ENCODE peak calls at places on chromosomes 3 and 15, in six cellular contexts. L is uterus; H is CD8-positive, alpha-beta memory T cell; F is fibroblast of lung; I is neural progenitor cell; O is neuronal stem cell. R is an unnamed sample.

GRCh38 chr3:113214917-113215595 is 3.7 kb downstream of the BOC start:
- DNase-seq in L (no peak), H (no peak), F (peak), I (no peak), O (no peak), R (no peak)

GRCh38 chr3:111210003-111210699 is 138.5 kb downstream of the NECTIN3 start:
- DNase-seq in L (no peak), H (no peak), F (peak), I (no peak), O (no peak), R (no peak)

GRCh38 chr3:60636846-60637245 is 614.4 kb downstream of the FHIT start:
- DNase-seq in L (no peak), H (no peak), F (peak), I (peak), O (peak), R (no peak)

GRCh38 chr15:31457631-31458526 is 131.2 kb downstream of the KLF13 start:
- DNase-seq in L (peak), H (no peak), F (peak), I (peak), O (no peak), R (peak)

GRCh38 chr15:66834863-66835557 is 133.0 kb downstream of the SMAD6 start:
- DNase-seq in L (no peak), H (no peak), F (peak), I (peak), O (peak), R (no peak)

GRCh38 chr3:159782724-159783421 is 205.8 kb upstream of the IL12A start:
- DNase-seq in L (no peak), H (no peak), F (no peak), I (no peak), O (no peak), R (no peak)

GRCh38 chr3:197730200-197730599 is 6.5 kb downstream of the RUBCN start:
- DNase-seq in L (no peak), H (no peak), F (peak), I (no peak), O (no peak), R (no peak)

GRCh38 chr15:86595741-86596140 is 516.1 kb downstream of the AGBL1 start:
- DNase-seq in L (no peak), H (no peak), F (peak), I (no peak), O (no peak), R (no peak)

GRCh38 chr3:114451561-114452018 is 157.8 kb downstream of the TIGIT start:
- DNase-seq in L (peak), H (no peak), F (peak), I (no peak), O (no peak), R (no peak)

GRCh38 chr3:183369626-183370025 is 58.8 kb downstream of the MCF2L2 start:
- DNase-seq in L (no peak), H (no peak), F (no peak), I (no peak), O (no peak), R (no peak)

GRCh38 chr3:77038468-77038927 is 1.4 kb upstream of the ROBO2 start:
- DNase-seq in L (peak), H (no peak), F (peak), I (peak), O (peak), R (peak)

GRCh38 chr3:49378249-49378899 is 20.2 kb upstream of the GPX1 start:
- DNase-seq in L (peak), H (no peak), F (peak), I (no peak), O (no peak), R (peak)

GRCh38 chr3:113151475-113152031 is 59.8 kb upstream of the BOC start:
- DNase-seq in L (peak), H (no peak), F (peak), I (no peak), O (no peak), R (no peak)

GRCh38 chr15:86608461-86608860 is 528.8 kb downstream of the AGBL1 start:
- DNase-seq in L (no peak), H (no peak), F (peak), I (peak), O (no peak), R (no peak)

GRCh38 chr15:35293353-35294130 is 208.4 kb upstream of the NANOGP8 start:
- DNase-seq in L (no peak), H (no peak), F (peak), I (no peak), O (no peak), R (no peak)

GRCh38 chr15:81227716-81228115 is 31.0 kb downstream of the IL16 start:
- DNase-seq in L (no peak), H (no peak), F (no peak), I (no peak), O (no peak), R (no peak)

GRCh38 chr3:18208856-18209255 is 216.3 kb downstream of the SATB1 start:
- DNase-seq in L (no peak), H (no peak), F (no peak), I (no peak), O (no peak), R (no peak)

GRCh38 chr15:32898991-32899613 is 181.3 kb downstream of the GREM1 start:
- DNase-seq in L (no peak), H (no peak), F (no peak), I (peak), O (peak), R (no peak)

GRCh38 chr15:65414841-65415621 is 7.7 kb downstream of the IGDCC4 start:
- DNase-seq in L (no peak), H (no peak), F (peak), I (peak), O (peak), R (no peak)

GRCh38 chr3:65408531-65409181 is 630.1 kb downstream of the MAGI1 start:
- DNase-seq in L (no peak), H (no peak), F (no peak), I (no peak), O (no peak), R (no peak)

GRCh38 chr15:98668566-98669308 is 20.4 kb downstream of the IGF1R start:
- DNase-seq in L (no peak), H (no peak), F (peak), I (no peak), O (no peak), R (no peak)

GRCh38 chr3:45499529-45499928 is 95.0 kb upstream of the LIMD1 start:
- DNase-seq in L (no peak), H (no peak), F (peak), I (no peak), O (no peak), R (no peak)

GRCh38 chr3:94401466-94401865 is 338.6 kb downstream of the NSUN3 start:
- DNase-seq in L (no peak), H (no peak), F (no peak), I (no peak), O (no peak), R (no peak)

GRCh38 chr3:31185004-31185357 is 290.5 kb upstream of the GADL1 start:
- DNase-seq in L (no peak), H (no peak), F (peak), I (no peak), O (no peak), R (no peak)

GRCh38 chr15:50353251-50353998 is 1.6 kb downstream of the GABPB1 start:
- DNase-seq in L (no peak), H (peak), F (peak), I (no peak), O (no peak), R (no peak)

GRCh38 chr3:32438596-32439344 is 47.1 kb downstream of the CMTM7 start:
- DNase-seq in L (no peak), H (no peak), F (peak), I (no peak), O (no peak), R (peak)

GRCh38 chr15:101156509-101157159 is 95.2 kb downstream of the CHSY1 start:
- DNase-seq in L (no peak), H (no peak), F (peak), I (no peak), O (no peak), R (no peak)

GRCh38 chr15:75452364-75452967 is 976 bp upstream of the SIN3A start:
- DNase-seq in L (peak), H (peak), F (peak), I (peak), O (peak), R (peak)

GRCh38 chr3:168533600-168533999 is 437.9 kb upstream of the GOLIM4 start:
- DNase-seq in L (no peak), H (no peak), F (no peak), I (no peak), O (no peak), R (no peak)
- H3K4me3 ChIP-seq in L (no peak), H (no peak), F (no peak), I (no peak), O (no peak), R (no peak)

DNA sequence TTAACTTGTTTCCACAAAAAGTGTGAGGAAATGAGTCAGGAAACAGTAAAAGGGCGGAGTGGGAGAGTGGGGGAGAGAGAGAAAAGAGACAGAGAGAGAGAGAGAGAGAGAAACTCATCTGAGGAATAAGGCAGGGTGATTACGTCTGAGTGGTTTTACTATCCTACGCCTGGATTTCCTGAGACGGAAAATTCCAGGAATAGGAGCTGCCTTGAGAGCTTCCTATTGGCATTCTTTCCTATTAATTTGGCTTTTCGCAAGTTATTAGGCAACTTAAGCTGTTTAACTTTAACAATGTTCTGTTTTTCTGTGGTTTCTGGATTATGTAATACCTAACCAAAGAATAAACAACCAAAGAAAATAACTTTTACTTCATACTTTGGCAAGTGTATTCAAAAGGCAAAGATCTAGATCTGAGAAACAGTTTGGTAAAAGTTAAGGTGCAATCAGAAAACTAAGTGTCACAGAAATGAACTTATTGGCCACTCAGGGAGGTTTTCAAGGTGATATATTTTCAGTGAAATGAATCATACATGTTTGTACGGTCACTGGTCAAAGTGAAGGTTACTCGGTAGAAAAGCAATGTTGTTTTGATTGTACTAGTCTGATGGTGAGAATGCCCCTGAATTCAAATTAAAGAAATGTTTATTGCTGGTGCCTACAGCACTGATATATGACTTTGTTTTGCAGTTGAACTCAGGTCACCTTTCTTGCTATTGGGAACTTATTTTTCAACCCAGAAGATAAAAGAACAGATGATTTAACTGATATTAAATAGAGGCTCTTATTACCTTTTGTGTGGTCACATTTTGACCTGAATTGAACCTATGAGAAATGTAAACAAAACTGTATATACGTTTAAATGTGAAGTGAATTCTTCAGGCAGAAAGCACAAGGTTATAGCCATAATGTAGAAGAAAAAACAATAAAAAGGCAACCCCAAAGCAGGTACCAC is 39.9 kb upstream of the TNFSF10 start:
- DNase-seq in L (peak), H (peak), F (peak), I (no peak), O (no peak), R (no peak)
- H3K27ac ChIP-seq in L (peak), H (no peak), F (peak), I (no peak), O (no peak), R (peak)

DNA sequence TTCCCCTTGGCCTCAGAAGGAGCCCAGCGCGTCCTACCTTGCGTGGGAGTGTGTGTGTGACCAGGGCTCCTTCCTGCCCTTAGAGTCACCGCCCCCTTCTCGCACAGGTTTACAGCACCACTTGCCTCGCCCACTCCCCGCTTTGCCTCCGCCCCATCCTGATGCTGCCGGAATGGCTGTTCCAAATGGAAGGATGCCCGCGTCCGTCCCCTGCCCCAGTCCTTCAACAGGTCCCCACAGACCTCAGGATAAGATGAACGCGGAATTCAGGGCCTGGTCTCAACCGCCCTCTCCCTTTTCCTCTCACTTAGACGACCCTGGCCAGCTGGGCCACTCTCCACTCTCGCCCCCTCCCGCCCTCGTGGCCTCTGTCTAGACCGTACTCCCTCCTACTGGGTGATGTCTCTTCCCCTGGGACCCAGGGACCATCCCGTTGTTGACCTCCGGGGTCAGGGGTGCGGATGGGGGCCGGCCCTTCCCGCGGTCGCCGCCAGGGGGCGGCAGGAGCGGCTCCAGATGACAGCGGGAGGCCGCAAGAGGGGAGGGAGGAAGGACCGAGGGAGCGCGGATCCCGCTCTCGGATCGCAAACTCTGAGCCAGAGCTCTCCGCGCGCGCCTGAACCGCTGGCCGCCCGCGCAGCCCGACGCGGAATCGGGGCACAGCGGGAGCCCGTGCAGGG is at the start of gene THSD4:
- DNase-seq in L (peak), H (peak), F (peak), I (peak), O (peak), R (no peak)
- H3K4me3 ChIP-seq in L (peak), H (no peak), F (peak), I (peak), O (peak), R (peak)

DNA sequence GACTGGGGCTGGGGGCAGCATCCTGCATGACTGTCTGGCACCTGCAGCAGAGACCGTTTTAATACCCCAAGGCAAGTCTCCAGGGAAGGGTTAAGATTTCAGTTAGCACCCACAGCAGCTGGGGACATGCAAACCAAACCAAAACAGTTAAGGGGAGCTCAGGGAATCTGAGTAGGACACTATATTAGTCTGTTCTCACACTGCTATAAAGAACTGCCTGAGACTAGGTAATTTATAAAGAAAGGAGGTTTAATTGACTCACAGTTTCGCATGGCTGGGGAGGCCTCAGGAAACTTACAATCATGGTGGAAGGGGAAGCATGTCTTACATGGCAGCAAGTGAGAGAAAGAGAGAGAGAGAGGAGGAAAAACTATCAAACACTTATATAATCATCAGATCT is 25.3 kb downstream of the GALNT15 start:
- DNase-seq in L (no peak), H (no peak), F (no peak), I (no peak), O (no peak), R (no peak)
- H3K27ac ChIP-seq in L (no peak), H (no peak), F (no peak), I (no peak), O (no peak), R (no peak)

GRCh38 chr3:12838179-12838965 is 3.0 kb downstream of the RPL32 start:
- DNase-seq in L (no peak), H (no peak), F (peak), I (no peak), O (no peak), R (no peak)
- H3K4me3 ChIP-seq in L (no peak), H (no peak), F (no peak), I (peak), O (no peak), R (no peak)

GRCh38 chr3:187738400-187739124 is 6.7 kb downstream of the BCL6 start:
- DNase-seq in L (peak), H (peak), F (peak), I (peak), O (peak), R (peak)

GRCh38 chr3:187739125-187739560 is 6.1 kb downstream of the BCL6 start:
- DNase-seq in L (no peak), H (no peak), F (peak), I (no peak), O (peak), R (no peak)

GRCh38 chr3:187737401-187738088 is 7.7 kb downstream of the BCL6 start:
- DNase-seq in L (peak), H (peak), F (peak), I (peak), O (no peak), R (peak)

GRCh38 chr3:187736418-187736871 is 8.8 kb downstream of the BCL6 start:
- DNase-seq in L (no peak), H (no peak), F (peak), I (no peak), O (no peak), R (no peak)

DNA sequence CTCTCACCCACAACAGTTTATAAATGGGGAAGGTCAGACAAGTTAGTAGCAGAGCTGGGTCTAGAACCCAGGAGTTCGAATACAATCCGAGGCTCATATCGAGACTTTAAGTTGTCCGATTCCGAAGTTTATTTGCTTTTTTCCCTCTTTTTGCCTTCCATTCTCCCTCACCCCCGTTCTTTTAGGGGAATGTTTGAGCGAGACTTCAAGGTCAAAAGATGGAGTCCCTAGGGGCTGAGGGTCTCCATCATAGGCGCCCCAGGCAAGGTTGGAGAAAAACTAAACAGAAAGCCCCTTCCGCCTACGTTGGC is 7.2 kb downstream of the BCL6 start:
- DNase-seq in L (no peak), H (no peak), F (no peak), I (no peak), O (no peak), R (no peak)
- H3K27ac ChIP-seq in L (peak), H (peak), F (peak), I (no peak), O (no peak), R (peak)

GRCh38 chr3:64352596-64352989 is 127.3 kb upstream of the PRICKLE2 start:
- DNase-seq in L (no peak), H (no peak), F (peak), I (no peak), O (no peak), R (no peak)
- H3K4me3 ChIP-seq in L (no peak), H (no peak), F (no peak), I (no peak), O (no peak), R (no peak)

R was measured in right atrium auricular region.